ENCODE peak calls at places on chromosomes 11 and 22, in ten cellular contexts. One of them, this sample, is unnamed.
A peak's percentile ranks its signal among the peaks of the same experiment; 100 is the strongest.

GRCh38 chr11:93034031-93034430 is 64.6 kb downstream of the MTNR1B start:
- DNase-seq in retina: no peak
- DNase-seq in SK-N-MC: no peak
- DNase-seq in stimulated activated CD4-positive, alpha-beta T cell treated with anti-CD3 and anti-CD28 coated beads, Interleukin-12 subunit alpha, Interleukin-12 subunit beta, amount 100 ng/mL, for 48 hours: no peak
- DNase-seq in H4: peak; percentile 14
- DNase-seq in CD8-positive, alpha-beta memory T cell: no peak
- DNase-seq in AG09309: no peak
- DNase-seq in B cell: no peak
- DNase-seq in GM10248: no peak
- DNase-seq in activated CD4-positive, alpha-beta T cell treated with anti-CD3 and anti-CD28 coated beads, Interleukin-2, amount 10 ng/mL, durations not matched to agents 7 days and 5 days: no peak
- DNase-seq in this sample: no peak

GRCh38 chr11:65864758-65865471 is 4.7 kb downstream of the MUS81 start:
- DNase-seq in retina: no peak
- DNase-seq in SK-N-MC: no peak
- DNase-seq in stimulated activated CD4-positive, alpha-beta T cell treated with anti-CD3 and anti-CD28 coated beads, Interleukin-12 subunit alpha, Interleukin-12 subunit beta, amount 100 ng/mL, for 48 hours: no peak
- DNase-seq in H4: no peak
- DNase-seq in CD8-positive, alpha-beta memory T cell: no peak
- DNase-seq in AG09309: no peak
- DNase-seq in B cell: no peak
- DNase-seq in GM10248: no peak
- DNase-seq in activated CD4-positive, alpha-beta T cell treated with anti-CD3 and anti-CD28 coated beads, Interleukin-2, amount 10 ng/mL, durations not matched to agents 7 days and 5 days: no peak
- DNase-seq in this sample: no peak

GRCh38 chr22:21832291-21833290 is 34.9 kb downstream of the MAPK1 start:
- DNase-seq in retina: no peak
- DNase-seq in SK-N-MC: no peak
- DNase-seq in stimulated activated CD4-positive, alpha-beta T cell treated with anti-CD3 and anti-CD28 coated beads, Interleukin-12 subunit alpha, Interleukin-12 subunit beta, amount 100 ng/mL, for 48 hours: no peak
- DNase-seq in H4: no peak
- DNase-seq in CD8-positive, alpha-beta memory T cell: peak; percentile 8
- DNase-seq in AG09309: no peak
- DNase-seq in B cell: no peak
- DNase-seq in GM10248: no peak
- DNase-seq in activated CD4-positive, alpha-beta T cell treated with anti-CD3 and anti-CD28 coated beads, Interleukin-2, amount 10 ng/mL, durations not matched to agents 7 days and 5 days: no peak
- DNase-seq in this sample: no peak

GRCh38 chr11:106072804-106073203 is 4.3 kb downstream of the KBTBD3 start:
- DNase-seq in retina: no peak
- DNase-seq in SK-N-MC: no peak
- DNase-seq in stimulated activated CD4-positive, alpha-beta T cell treated with anti-CD3 and anti-CD28 coated beads, Interleukin-12 subunit alpha, Interleukin-12 subunit beta, amount 100 ng/mL, for 48 hours: no peak
- DNase-seq in H4: no peak
- DNase-seq in CD8-positive, alpha-beta memory T cell: no peak
- DNase-seq in AG09309: no peak
- DNase-seq in B cell: no peak
- DNase-seq in GM10248: no peak
- DNase-seq in activated CD4-positive, alpha-beta T cell treated with anti-CD3 and anti-CD28 coated beads, Interleukin-2, amount 10 ng/mL, durations not matched to agents 7 days and 5 days: no peak
- DNase-seq in this sample: no peak

GRCh38 chr11:74018331-74019005 is 9.6 kb upstream of the UCP3 start:
- DNase-seq in retina: no peak
- DNase-seq in SK-N-MC: no peak
- DNase-seq in stimulated activated CD4-positive, alpha-beta T cell treated with anti-CD3 and anti-CD28 coated beads, Interleukin-12 subunit alpha, Interleukin-12 subunit beta, amount 100 ng/mL, for 48 hours: no peak
- DNase-seq in H4: peak; percentile 91
- DNase-seq in CD8-positive, alpha-beta memory T cell: no peak
- DNase-seq in AG09309: peak; percentile 59
- DNase-seq in B cell: no peak
- DNase-seq in GM10248: no peak
- DNase-seq in activated CD4-positive, alpha-beta T cell treated with anti-CD3 and anti-CD28 coated beads, Interleukin-2, amount 10 ng/mL, durations not matched to agents 7 days and 5 days: no peak
- DNase-seq in this sample: no peak

GRCh38 chr11:86041975-86042378 is 26.9 kb downstream of the PICALM start:
- DNase-seq in retina: peak; percentile 49
- DNase-seq in SK-N-MC: peak; percentile 92
- DNase-seq in stimulated activated CD4-positive, alpha-beta T cell treated with anti-CD3 and anti-CD28 coated beads, Interleukin-12 subunit alpha, Interleukin-12 subunit beta, amount 100 ng/mL, for 48 hours: no peak
- DNase-seq in H4: peak; percentile 83
- DNase-seq in CD8-positive, alpha-beta memory T cell: no peak
- DNase-seq in AG09309: peak; percentile 75
- DNase-seq in B cell: peak; percentile 75
- DNase-seq in GM10248: peak; percentile 55
- DNase-seq in activated CD4-positive, alpha-beta T cell treated with anti-CD3 and anti-CD28 coated beads, Interleukin-2, amount 10 ng/mL, durations not matched to agents 7 days and 5 days: peak; percentile 69
- DNase-seq in this sample: peak; percentile 91

GRCh38 chr11:121134758-121135312 is 33.8 kb downstream of the TECTA start:
- DNase-seq in retina: no peak
- DNase-seq in SK-N-MC: no peak
- DNase-seq in stimulated activated CD4-positive, alpha-beta T cell treated with anti-CD3 and anti-CD28 coated beads, Interleukin-12 subunit alpha, Interleukin-12 subunit beta, amount 100 ng/mL, for 48 hours: no peak
- DNase-seq in H4: no peak
- DNase-seq in CD8-positive, alpha-beta memory T cell: no peak
- DNase-seq in AG09309: no peak
- DNase-seq in B cell: no peak
- DNase-seq in GM10248: no peak
- DNase-seq in activated CD4-positive, alpha-beta T cell treated with anti-CD3 and anti-CD28 coated beads, Interleukin-2, amount 10 ng/mL, durations not matched to agents 7 days and 5 days: no peak
- DNase-seq in this sample: no peak

GRCh38 chr11:86955111-86955673 is at the start of gene FZD4:
- DNase-seq in retina: peak; percentile 90
- DNase-seq in SK-N-MC: no peak
- DNase-seq in stimulated activated CD4-positive, alpha-beta T cell treated with anti-CD3 and anti-CD28 coated beads, Interleukin-12 subunit alpha, Interleukin-12 subunit beta, amount 100 ng/mL, for 48 hours: peak; percentile 58
- DNase-seq in H4: peak; percentile 79
- DNase-seq in CD8-positive, alpha-beta memory T cell: peak; percentile 13
- DNase-seq in AG09309: peak; percentile 33
- DNase-seq in B cell: peak; percentile 60
- DNase-seq in GM10248: peak; percentile 93
- DNase-seq in activated CD4-positive, alpha-beta T cell treated with anti-CD3 and anti-CD28 coated beads, Interleukin-2, amount 10 ng/mL, durations not matched to agents 7 days and 5 days: peak; percentile 36
- DNase-seq in this sample: peak; percentile 80

GRCh38 chr22:30062256-30062655 is 18.0 kb upstream of the HORMAD2 start:
- DNase-seq in retina: no peak
- DNase-seq in SK-N-MC: no peak
- DNase-seq in stimulated activated CD4-positive, alpha-beta T cell treated with anti-CD3 and anti-CD28 coated beads, Interleukin-12 subunit alpha, Interleukin-12 subunit beta, amount 100 ng/mL, for 48 hours: no peak
- DNase-seq in H4: no peak
- DNase-seq in CD8-positive, alpha-beta memory T cell: no peak
- DNase-seq in AG09309: no peak
- DNase-seq in B cell: no peak
- DNase-seq in GM10248: no peak
- DNase-seq in activated CD4-positive, alpha-beta T cell treated with anti-CD3 and anti-CD28 coated beads, Interleukin-2, amount 10 ng/mL, durations not matched to agents 7 days and 5 days: no peak
- DNase-seq in this sample: no peak

GRCh38 chr11:22433066-22433450 is 94.9 kb downstream of the SLC17A6 start:
- DNase-seq in retina: no peak
- DNase-seq in SK-N-MC: no peak
- DNase-seq in stimulated activated CD4-positive, alpha-beta T cell treated with anti-CD3 and anti-CD28 coated beads, Interleukin-12 subunit alpha, Interleukin-12 subunit beta, amount 100 ng/mL, for 48 hours: no peak
- DNase-seq in H4: no peak
- DNase-seq in CD8-positive, alpha-beta memory T cell: no peak
- DNase-seq in AG09309: no peak
- DNase-seq in B cell: no peak
- DNase-seq in GM10248: no peak
- DNase-seq in activated CD4-positive, alpha-beta T cell treated with anti-CD3 and anti-CD28 coated beads, Interleukin-2, amount 10 ng/mL, durations not matched to agents 7 days and 5 days: no peak
- DNase-seq in this sample: no peak

GRCh38 chr11:76419896-76420295 is 24.9 kb upstream of the EMSY start:
- DNase-seq in retina: no peak
- DNase-seq in SK-N-MC: no peak
- DNase-seq in stimulated activated CD4-positive, alpha-beta T cell treated with anti-CD3 and anti-CD28 coated beads, Interleukin-12 subunit alpha, Interleukin-12 subunit beta, amount 100 ng/mL, for 48 hours: no peak
- DNase-seq in H4: no peak
- DNase-seq in CD8-positive, alpha-beta memory T cell: no peak
- DNase-seq in AG09309: no peak
- DNase-seq in B cell: peak; percentile 24
- DNase-seq in GM10248: peak; percentile 34
- DNase-seq in activated CD4-positive, alpha-beta T cell treated with anti-CD3 and anti-CD28 coated beads, Interleukin-2, amount 10 ng/mL, durations not matched to agents 7 days and 5 days: peak; percentile 14
- DNase-seq in this sample: peak; percentile 55

GRCh38 chr11:95068549-95068948 is 1.8 kb downstream of the SRSF8 start:
- DNase-seq in retina: peak; percentile 86
- DNase-seq in SK-N-MC: no peak
- DNase-seq in stimulated activated CD4-positive, alpha-beta T cell treated with anti-CD3 and anti-CD28 coated beads, Interleukin-12 subunit alpha, Interleukin-12 subunit beta, amount 100 ng/mL, for 48 hours: peak; percentile 57
- DNase-seq in H4: peak; percentile 96
- DNase-seq in CD8-positive, alpha-beta memory T cell: peak; percentile 54
- DNase-seq in AG09309: peak; percentile 91
- DNase-seq in B cell: peak; percentile 76
- DNase-seq in GM10248: peak; percentile 61
- DNase-seq in activated CD4-positive, alpha-beta T cell treated with anti-CD3 and anti-CD28 coated beads, Interleukin-2, amount 10 ng/mL, durations not matched to agents 7 days and 5 days: peak; percentile 85
- DNase-seq in this sample: peak; percentile 93

GRCh38 chr11:133038850-133039249 is 493.5 kb downstream of the OPCML start:
- DNase-seq in retina: no peak
- DNase-seq in SK-N-MC: no peak
- DNase-seq in stimulated activated CD4-positive, alpha-beta T cell treated with anti-CD3 and anti-CD28 coated beads, Interleukin-12 subunit alpha, Interleukin-12 subunit beta, amount 100 ng/mL, for 48 hours: no peak
- DNase-seq in H4: no peak
- DNase-seq in CD8-positive, alpha-beta memory T cell: no peak
- DNase-seq in AG09309: no peak
- DNase-seq in B cell: no peak
- DNase-seq in GM10248: no peak
- DNase-seq in activated CD4-positive, alpha-beta T cell treated with anti-CD3 and anti-CD28 coated beads, Interleukin-2, amount 10 ng/mL, durations not matched to agents 7 days and 5 days: no peak
- DNase-seq in this sample: no peak

GRCh38 chr11:35166369-35167360 is 27.7 kb downstream of the CD44 start:
- DNase-seq in retina: no peak
- DNase-seq in SK-N-MC: no peak
- DNase-seq in stimulated activated CD4-positive, alpha-beta T cell treated with anti-CD3 and anti-CD28 coated beads, Interleukin-12 subunit alpha, Interleukin-12 subunit beta, amount 100 ng/mL, for 48 hours: peak; percentile 27
- DNase-seq in H4: peak; percentile 52
- DNase-seq in CD8-positive, alpha-beta memory T cell: no peak
- DNase-seq in AG09309: peak; percentile 91
- DNase-seq in B cell: peak; percentile 31
- DNase-seq in GM10248: no peak
- DNase-seq in activated CD4-positive, alpha-beta T cell treated with anti-CD3 and anti-CD28 coated beads, Interleukin-2, amount 10 ng/mL, durations not matched to agents 7 days and 5 days: peak; percentile 43
- DNase-seq in this sample: no peak

GRCh38 chr11:117907276-117908110 is 21.7 kb downstream of the TMPRSS13 start:
- DNase-seq in retina: peak; percentile 87
- DNase-seq in SK-N-MC: peak; percentile 40
- DNase-seq in stimulated activated CD4-positive, alpha-beta T cell treated with anti-CD3 and anti-CD28 coated beads, Interleukin-12 subunit alpha, Interleukin-12 subunit beta, amount 100 ng/mL, for 48 hours: peak; percentile 32
- DNase-seq in H4: peak; percentile 97
- DNase-seq in CD8-positive, alpha-beta memory T cell: peak; percentile 37
- DNase-seq in AG09309: peak; percentile 16
- DNase-seq in B cell: peak; percentile 39
- DNase-seq in GM10248: peak; percentile 67
- DNase-seq in activated CD4-positive, alpha-beta T cell treated with anti-CD3 and anti-CD28 coated beads, Interleukin-2, amount 10 ng/mL, durations not matched to agents 7 days and 5 days: peak; percentile 54
- DNase-seq in this sample: peak; percentile 88

GRCh38 chr22:37425800-37426531 is 1.3 kb downstream of the ELFN2 start:
- DNase-seq in retina: peak; percentile 75
- DNase-seq in SK-N-MC: no peak
- DNase-seq in stimulated activated CD4-positive, alpha-beta T cell treated with anti-CD3 and anti-CD28 coated beads, Interleukin-12 subunit alpha, Interleukin-12 subunit beta, amount 100 ng/mL, for 48 hours: no peak
- DNase-seq in H4: peak; percentile 52
- DNase-seq in CD8-positive, alpha-beta memory T cell: no peak
- DNase-seq in AG09309: peak; percentile 24
- DNase-seq in B cell: no peak
- DNase-seq in GM10248: no peak
- DNase-seq in activated CD4-positive, alpha-beta T cell treated with anti-CD3 and anti-CD28 coated beads, Interleukin-2, amount 10 ng/mL, durations not matched to agents 7 days and 5 days: no peak
- DNase-seq in this sample: peak; percentile 28

GRCh38 chr11:64862914-64863313 is 15.5 kb downstream of the EHD1 start:
- DNase-seq in retina: no peak
- DNase-seq in SK-N-MC: no peak
- DNase-seq in stimulated activated CD4-positive, alpha-beta T cell treated with anti-CD3 and anti-CD28 coated beads, Interleukin-12 subunit alpha, Interleukin-12 subunit beta, amount 100 ng/mL, for 48 hours: no peak
- DNase-seq in H4: no peak
- DNase-seq in CD8-positive, alpha-beta memory T cell: no peak
- DNase-seq in AG09309: no peak
- DNase-seq in B cell: no peak
- DNase-seq in GM10248: no peak
- DNase-seq in activated CD4-positive, alpha-beta T cell treated with anti-CD3 and anti-CD28 coated beads, Interleukin-2, amount 10 ng/mL, durations not matched to agents 7 days and 5 days: no peak
- DNase-seq in this sample: no peak

GRCh38 chr11:8252388-8252787 is 11.3 kb downstream of the LMO1 start:
- DNase-seq in retina: no peak
- DNase-seq in SK-N-MC: no peak
- DNase-seq in stimulated activated CD4-positive, alpha-beta T cell treated with anti-CD3 and anti-CD28 coated beads, Interleukin-12 subunit alpha, Interleukin-12 subunit beta, amount 100 ng/mL, for 48 hours: no peak
- DNase-seq in H4: no peak
- DNase-seq in CD8-positive, alpha-beta memory T cell: no peak
- DNase-seq in AG09309: no peak
- DNase-seq in B cell: no peak
- DNase-seq in GM10248: no peak
- DNase-seq in activated CD4-positive, alpha-beta T cell treated with anti-CD3 and anti-CD28 coated beads, Interleukin-2, amount 10 ng/mL, durations not matched to agents 7 days and 5 days: no peak
- DNase-seq in this sample: no peak

GRCh38 chr11:75468534-75469340 is 35.7 kb upstream of the KLHL35 start:
- DNase-seq in retina: no peak
- DNase-seq in SK-N-MC: no peak
- DNase-seq in stimulated activated CD4-positive, alpha-beta T cell treated with anti-CD3 and anti-CD28 coated beads, Interleukin-12 subunit alpha, Interleukin-12 subunit beta, amount 100 ng/mL, for 48 hours: no peak
- DNase-seq in H4: no peak
- DNase-seq in CD8-positive, alpha-beta memory T cell: no peak
- DNase-seq in AG09309: no peak
- DNase-seq in B cell: no peak
- DNase-seq in GM10248: no peak
- DNase-seq in activated CD4-positive, alpha-beta T cell treated with anti-CD3 and anti-CD28 coated beads, Interleukin-2, amount 10 ng/mL, durations not matched to agents 7 days and 5 days: no peak
- DNase-seq in this sample: no peak

GRCh38 chr11:108588287-108588686 is 5.3 kb downstream of the EXPH5 start:
- DNase-seq in retina: no peak
- DNase-seq in SK-N-MC: no peak
- DNase-seq in stimulated activated CD4-positive, alpha-beta T cell treated with anti-CD3 and anti-CD28 coated beads, Interleukin-12 subunit alpha, Interleukin-12 subunit beta, amount 100 ng/mL, for 48 hours: no peak
- DNase-seq in H4: no peak
- DNase-seq in CD8-positive, alpha-beta memory T cell: no peak
- DNase-seq in AG09309: no peak
- DNase-seq in B cell: no peak
- DNase-seq in GM10248: no peak
- DNase-seq in activated CD4-positive, alpha-beta T cell treated with anti-CD3 and anti-CD28 coated beads, Interleukin-2, amount 10 ng/mL, durations not matched to agents 7 days and 5 days: no peak
- DNase-seq in this sample: no peak

GRCh38 chr11:20966489-20966888 is 297.1 kb downstream of the NELL1 start:
- DNase-seq in retina: no peak
- DNase-seq in SK-N-MC: no peak
- DNase-seq in stimulated activated CD4-positive, alpha-beta T cell treated with anti-CD3 and anti-CD28 coated beads, Interleukin-12 subunit alpha, Interleukin-12 subunit beta, amount 100 ng/mL, for 48 hours: no peak
- DNase-seq in H4: no peak
- DNase-seq in CD8-positive, alpha-beta memory T cell: no peak
- DNase-seq in AG09309: no peak
- DNase-seq in B cell: no peak
- DNase-seq in GM10248: no peak
- DNase-seq in activated CD4-positive, alpha-beta T cell treated with anti-CD3 and anti-CD28 coated beads, Interleukin-2, amount 10 ng/mL, durations not matched to agents 7 days and 5 days: no peak
- DNase-seq in this sample: no peak

GRCh38 chr22:44363214-44363979 is 50.6 kb upstream of the SHISAL1 start:
- DNase-seq in retina: no peak
- DNase-seq in SK-N-MC: no peak
- DNase-seq in stimulated activated CD4-positive, alpha-beta T cell treated with anti-CD3 and anti-CD28 coated beads, Interleukin-12 subunit alpha, Interleukin-12 subunit beta, amount 100 ng/mL, for 48 hours: no peak
- DNase-seq in H4: peak; percentile 96
- DNase-seq in CD8-positive, alpha-beta memory T cell: no peak
- DNase-seq in AG09309: peak; percentile 92
- DNase-seq in B cell: no peak
- DNase-seq in GM10248: no peak
- DNase-seq in activated CD4-positive, alpha-beta T cell treated with anti-CD3 and anti-CD28 coated beads, Interleukin-2, amount 10 ng/mL, durations not matched to agents 7 days and 5 days: no peak
- DNase-seq in this sample: no peak

This sample was measured in KBM-7.